ENCODE peak calls at places on chromosomes 16 and 17, in five cellular contexts. K, J, O, X and S are unnamed samples. For H3K27me3, the result is how much of the 10 kb centered on the place peaks cover.

GRCh38 chr17:44203731-44204452 is 4.2 kb upstream of the ATXN7L3 start:
- DNase-seq in O (peak), K (no peak), J (peak), X (no peak), S (no peak)

GRCh38 chr16:610513-611381 is 20.0 kb upstream of the WFIKKN1 start:
- DNase-seq in X (no peak), O (peak), J (peak), K (no peak), S (peak)

GRCh38 chr16:71365021-71365420 is 6.5 kb downstream of the CALB2 start:
- DNase-seq in J (no peak), X (peak), O (no peak), K (no peak), S (no peak)

GRCh38 chr16:87487361-87487924 is 5.4 kb downstream of the ZCCHC14 start:
- DNase-seq in K (no peak), J (peak), X (no peak), O (peak), S (no peak)

GRCh38 chr17:35819456-35819855 is 10.2 kb downstream of the TAF15 start:
- DNase-seq in J (no peak), K (no peak), X (no peak), O (no peak), S (no peak)

GRCh38 chr17:7213895-7214299 is 5.7 kb downstream of the DLG4 start:
- DNase-seq in O (peak), J (peak), X (no peak), K (no peak), S (peak)

GRCh38 chr17:44655983-44656700 is at the start of gene MEIOC:
- DNase-seq in K (no peak), O (no peak), X (no peak), J (peak), S (no peak)

GRCh38 chr17:83189673-83190385 is 110.4 kb downstream of the METRNL start:
- DNase-seq in X (peak), O (peak), K (no peak), J (peak), S (no peak)

GRCh38 chr16:49588061-49588460 is 214.5 kb downstream of the C16orf78 start:
- DNase-seq in K (no peak), O (no peak), X (no peak), J (peak), S (no peak)

GRCh38 chr16:55668337-55669281 is 12.8 kb downstream of the SLC6A2 start:
- DNase-seq in O (peak), K (no peak), J (no peak), X (no peak), S (no peak)

GRCh38 chr16:57804111-57804837 is 2.0 kb upstream of the KIFC3 start:
- DNase-seq in X (no peak), O (no peak), K (no peak), J (no peak), S (no peak)

GRCh38 chr17:36657763-36658490 is 56.5 kb downstream of the MRM1 start:
- DNase-seq in O (no peak), K (no peak), J (peak), X (no peak), S (no peak)

GRCh38 chr16:50151744-50152143 is 1.4 kb upstream of the TENT4B start:
- DNase-seq in O (peak), K (no peak), J (no peak), X (no peak), S (no peak)

GRCh38 chr16:81469710-81470481 is 25.3 kb downstream of the CMIP start:
- DNase-seq in X (no peak), O (no peak), K (no peak), J (no peak), S (no peak)

GRCh38 chr17:61139219-61139618 is 260.4 kb upstream of the TBX2 start:
- DNase-seq in O (peak), J (no peak), X (no peak), K (no peak), S (no peak)

GRCh38 chr16:11521019-11521418 is 65.7 kb downstream of the LITAF start:
- DNase-seq in O (no peak), X (no peak), K (no peak), J (no peak), S (no peak)

GRCh38 chr16:59848314-59848713 is 1114.2 kb upstream of the GOT2 start:
- DNase-seq in K (no peak), O (no peak), X (no peak), J (no peak), S (no peak)

GRCh38 chr17:75917443-75918111 is 12.9 kb upstream of the MRPL38 start:
- DNase-seq in O (no peak), K (no peak), X (no peak), J (no peak), S (no peak)

GRCh38 chr17:78853926-78854394 is 13.3 kb upstream of the USP36 start:
- DNase-seq in X (no peak), K (no peak), O (no peak), J (no peak), S (no peak)

GRCh38 chr16:78799429-78799828 is 700.0 kb downstream of the WWOX start:
- DNase-seq in J (no peak), X (no peak), O (no peak), K (no peak), S (no peak)

GRCh38 chr16:4935231-4935855 is 1.6 kb downstream of the PPL start:
- DNase-seq in X (peak), O (peak), J (no peak), K (no peak), S (no peak)

GRCh38 chr17:78179372-78179771 is 7.5 kb downstream of the TK1 start:
- DNase-seq in O (peak), X (no peak), K (no peak), J (no peak), S (no peak)

GRCh38 chr16:77749415-77749814 is 27.1 kb downstream of the NUDT7 start:
- DNase-seq in J (no peak), X (no peak), O (no peak), K (no peak), S (no peak)

GRCh38 chr17:6430769-6431168 is 4.2 kb downstream of the AIPL1 start:
- DNase-seq in J (no peak), K (no peak), X (no peak), O (no peak), S (no peak)

GRCh38 chr16:72425571-72426341 is 253.8 kb upstream of the PMFBP1 start:
- DNase-seq in J (no peak), O (no peak), X (no peak), K (no peak), S (peak)

GRCh38 chr17:2392252-2393183 is 8.3 kb downstream of the MNT start:
- DNase-seq in X (peak), J (peak), K (no peak), O (peak), S (peak)

GRCh38 chr17:66580601-66581385 is 254.1 kb upstream of the CACNG5 start:
- DNase-seq in O (peak), J (no peak), K (no peak), X (no peak), S (no peak)

GRCh38 chr17:35743911-35744328 is 9.1 kb downstream of the GAS2L2 start:
- DNase-seq in K (no peak), J (peak), X (no peak), O (peak), S (no peak)

GRCh38 chr16:17101646-17102045 is 369.1 kb downstream of the XYLT1 start:
- DNase-seq in O (peak), J (no peak), X (no peak), K (no peak), S (no peak)

GRCh38 chr17:15883617-15884111 is 61.3 kb upstream of the ADORA2B start:
- DNase-seq in K (no peak), J (no peak), X (no peak), O (peak), S (no peak)

GRCh38 chr16:28029387-28030002 is 34.0 kb downstream of the GSG1L start:
- DNase-seq in K (no peak), O (no peak), X (no peak), J (no peak), S (no peak)

GRCh38 chr17:42111901-42112551 is 488 bp downstream of the DHX58 start:
- DNase-seq in K (no peak), X (no peak), O (peak), J (no peak), S (peak)

GRCh38 chr17:39648876-39649430 is 12.0 kb downstream of the STARD3 start:
- DNase-seq in O (no peak), K (no peak), X (no peak), J (no peak), S (no peak)

GRCh38 chr17:16906670-16907069 is 65.2 kb downstream of the TNFRSF13B start:
- DNase-seq in X (no peak), O (no peak), J (no peak), K (no peak), S (no peak)

GRCh38 chr17:78990349-78991016 is 10.8 kb upstream of the LGALS3BP start:
- DNase-seq in O (no peak), X (no peak), K (no peak), J (no peak), S (peak)

GRCh38 chr17:65896889-65897288 is 295.0 kb downstream of the CEP112 start:
- DNase-seq in J (no peak), O (no peak), X (no peak), K (no peak), S (no peak)

GRCh38 chr16:69166221-69166833 is 20.6 kb upstream of the SNTB2 start:
- DNase-seq in J (no peak), K (no peak), O (peak), X (no peak), S (no peak)

GRCh38 chr17:1769826-1770477 is 8.1 kb downstream of the SERPINF1 start:
- DNase-seq in J (no peak), O (peak), K (no peak), X (peak), S (no peak)

DNA sequence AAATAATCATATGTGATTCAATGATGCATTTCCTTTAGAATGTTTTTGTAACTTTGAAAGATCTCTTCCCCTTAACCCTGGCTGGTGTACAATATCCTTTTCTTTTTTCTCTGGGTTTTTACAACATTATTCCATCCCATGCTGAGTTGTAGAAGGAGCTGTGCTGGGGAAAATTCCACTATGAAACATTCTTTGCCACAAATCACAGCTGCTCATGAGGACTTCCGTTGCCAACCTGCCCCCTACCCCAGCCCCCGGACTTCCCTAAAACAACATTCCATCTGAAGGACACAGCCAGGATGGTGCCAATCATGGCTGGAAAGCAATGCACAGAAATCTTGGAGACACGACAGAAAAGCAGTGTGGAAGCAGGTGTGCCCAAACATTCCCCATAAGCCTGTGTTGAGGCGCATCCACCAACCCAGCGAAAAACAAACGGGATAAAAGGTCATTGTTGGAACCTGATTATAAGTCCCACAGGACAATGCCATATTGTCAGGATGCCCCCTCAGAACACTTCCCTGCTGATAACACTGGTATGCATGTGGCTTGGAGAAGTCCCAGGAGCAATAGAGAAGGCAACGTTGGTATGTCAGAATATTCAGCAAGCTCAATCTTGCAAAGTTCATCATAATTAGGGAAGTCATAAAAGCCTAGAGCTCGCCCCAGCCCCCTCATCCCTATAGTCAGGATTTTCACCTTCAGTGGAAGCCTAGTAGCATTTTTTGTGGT is 475.0 kb downstream of the HS3ST3B1 start:
- DNase-seq in J (no peak), O (peak), K (no peak), X (no peak), S (no peak)
- H3K27me3 ChIP-seq in J (under half), O (under half), K (under half), X (under half), S (under half)

GRCh38 chr16:88963583-88963982 is 13.4 kb downstream of the CBFA2T3 start:
- DNase-seq in K (no peak), X (no peak), O (no peak), J (no peak), S (no peak)
- H3K27me3 ChIP-seq in K (under half), X (under half), O (under half), J (under half), S (under half)

GRCh38 chr17:81165246-81166032 is at the start of gene PVALEF:
- DNase-seq in J (peak), O (no peak), X (no peak), K (no peak), S (peak)
- H3K27me3 ChIP-seq in J (under half), O (under half), X (under half), K (under half), S (under half)

DNA sequence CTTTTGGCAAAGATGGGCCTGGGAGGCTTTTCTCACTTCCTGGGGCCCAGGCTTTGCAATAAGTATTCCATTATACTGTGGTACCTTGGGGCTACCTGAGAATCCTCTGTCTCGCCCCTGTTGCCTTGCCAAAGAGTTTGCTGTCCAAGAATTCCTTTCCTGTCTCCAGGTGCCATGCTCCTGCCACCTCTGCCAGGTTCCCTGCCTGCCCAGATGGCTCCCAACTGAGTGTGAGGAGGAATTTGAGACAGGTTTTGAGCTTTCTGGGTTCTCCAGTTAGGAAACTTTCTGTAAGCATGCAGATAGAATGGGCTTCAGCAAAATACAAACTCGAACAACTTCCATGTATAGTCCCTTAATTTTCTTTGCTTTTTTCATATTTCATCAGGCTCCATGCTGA is 5.8 kb downstream of the MAPT start:
- DNase-seq in O (no peak), K (no peak), J (no peak), X (no peak), S (no peak)
- H3K27me3 ChIP-seq in O (under half), K (under half), J (under half), X (under half), S (under half)

GRCh38 chr17:48754500-48755261 is 26.1 kb upstream of the HOXB13 start:
- DNase-seq in O (no peak), K (no peak), X (no peak), J (peak), S (no peak)

GRCh38 chr17:48755346-48755745 is 26.8 kb upstream of the HOXB13 start:
- DNase-seq in K (no peak), J (no peak), O (no peak), X (no peak), S (no peak)

GRCh38 chr17:48751733-48752398 is 23.3 kb upstream of the HOXB13 start:
- DNase-seq in K (no peak), O (no peak), J (no peak), X (no peak), S (no peak)

GRCh38 chr17:48752399-48753288 is 24.1 kb upstream of the HOXB13 start:
- DNase-seq in O (no peak), J (no peak), K (no peak), X (no peak), S (no peak)

DNA sequence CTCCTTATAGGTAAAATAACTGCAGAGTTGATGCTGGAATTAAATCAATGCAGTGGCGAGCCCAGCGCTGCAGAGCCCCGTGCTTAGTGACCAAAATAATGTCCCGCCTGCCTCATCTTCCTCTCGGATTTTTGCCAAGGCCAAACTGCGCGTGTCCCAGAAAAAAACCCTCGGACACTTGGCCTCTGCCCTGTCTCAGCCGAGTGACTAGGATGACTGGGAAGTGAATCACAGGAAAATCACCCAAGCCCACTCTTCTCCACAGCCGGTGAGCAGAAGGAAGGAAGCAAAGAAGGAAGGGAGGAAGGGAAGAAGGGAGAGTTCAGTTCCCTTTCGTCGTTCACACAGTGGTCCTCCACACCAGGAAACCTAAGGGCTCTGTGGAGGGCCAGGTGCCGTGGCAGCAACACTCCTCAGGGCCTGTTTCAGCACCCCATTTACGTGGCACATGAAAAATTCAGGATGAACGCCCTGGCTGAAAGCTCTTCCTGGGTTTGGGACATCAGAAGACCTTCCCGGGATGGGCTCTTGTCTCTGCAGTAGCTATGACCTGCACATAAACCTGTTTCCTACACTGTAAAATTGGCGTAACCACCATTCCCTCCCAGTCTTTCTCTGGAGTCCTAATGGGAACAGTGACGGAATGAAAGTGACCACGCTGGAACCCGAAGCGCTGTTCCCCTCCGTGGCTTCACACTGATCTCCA is 25.4 kb upstream of the HOXB13 start:
- DNase-seq in O (no peak), J (no peak), X (no peak), K (no peak), S (no peak)
- H3K27me3 ChIP-seq in O (half or more), J (half or more), X (under half), K (under half), S (half or more)

GRCh38 chr17:19258371-19258770 is 21.2 kb downstream of the EPN2 start:
- DNase-seq in K (no peak), X (no peak), O (no peak), J (no peak), S (no peak)
- H3K27me3 ChIP-seq in K (under half), X (under half), O (under half), J (under half), S (under half)

DNA sequence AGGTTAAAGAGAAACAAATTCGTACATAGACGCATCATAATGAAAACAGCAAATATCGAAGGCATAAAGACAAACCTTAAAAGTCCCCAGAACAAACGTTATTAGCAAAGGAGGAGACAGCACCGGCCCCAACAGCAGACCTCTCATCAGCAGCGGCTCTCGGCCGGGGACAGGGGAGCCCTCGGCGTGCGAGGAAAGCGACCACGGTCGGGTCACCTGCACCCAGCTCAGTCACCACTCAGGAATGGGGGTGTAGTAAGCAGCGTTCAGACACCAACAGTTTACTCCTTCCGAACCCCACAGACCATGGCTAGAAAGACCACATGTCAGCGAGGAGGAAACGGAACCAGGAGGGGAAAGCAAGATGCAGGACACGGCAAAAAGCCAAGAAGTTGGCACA is 109.3 kb upstream of the CHMP6 start:
- DNase-seq in O (no peak), J (no peak), K (no peak), X (no peak), S (no peak)
- H3K27me3 ChIP-seq in O (under half), J (under half), K (under half), X (under half), S (under half)